ENCODE peak calls at places on chromosomes 13 and 19, in eight cellular contexts. V is K562, A is sigmoid colon, S is A549, X is tibial nerve, I is ovary, R is SK-N-SH, O is stomach. B is an unnamed sample.

GRCh38 chr19:54147676-54148075 is 10.1 kb downstream of the CNOT3 start:
- DNase-seq in V (no peak), A (peak; percentile 84), S (no peak), X (no peak), I (no peak), R (no peak), O (no peak), B (no peak)

GRCh38 chr19:33778089-33778791 is 18.4 kb upstream of the KCTD15 start:
- DNase-seq in V (peak; percentile 87), A (peak; percentile 88), S (peak; percentile 85), X (peak; percentile 47), I (peak; percentile 87), R (peak; percentile 98), O (peak; percentile 88), B (peak; percentile 85)

GRCh38 chr19:38726284-38726673 is 18.0 kb downstream of the CAPN12 start:
- DNase-seq in V (no peak), A (no peak), S (no peak), X (no peak), I (no peak), R (no peak), O (no peak), B (no peak)

GRCh38 chr13:33279898-33280549 is 5.5 kb downstream of the STARD13 start:
- DNase-seq in V (no peak), A (no peak), S (peak; percentile 77), X (no peak), I (no peak), R (no peak), O (no peak), B (no peak)

GRCh38 chr13:40792284-40793051 is 3.1 kb downstream of the SLC25A15 start:
- DNase-seq in V (no peak), A (no peak), S (no peak), X (no peak), I (no peak), R (no peak), O (no peak), B (no peak)

GRCh38 chr13:107531180-107531579 is 684.2 kb downstream of the LIG4 start:
- DNase-seq in V (no peak), A (no peak), S (no peak), X (no peak), I (no peak), R (no peak), O (no peak), B (no peak)

GRCh38 chr19:289651-290538 is 1.3 kb downstream of the PLPP2 start:
- DNase-seq in V (peak; percentile 56), A (no peak), S (peak; percentile 86), X (no peak), I (no peak), R (peak; percentile 27), O (peak; percentile 87), B (peak; percentile 84)

GRCh38 chr13:94860981-94861407 is 148.6 kb upstream of the SOX21 start:
- DNase-seq in V (no peak), A (no peak), S (no peak), X (no peak), I (no peak), R (no peak), O (no peak), B (no peak)

GRCh38 chr13:72431981-72432617 is 295.3 kb downstream of the MZT1 start:
- DNase-seq in V (no peak), A (no peak), S (no peak), X (no peak), I (no peak), R (no peak), O (no peak), B (no peak)

GRCh38 chr13:93388701-93389100 is 162.1 kb downstream of the GPC6 start:
- DNase-seq in V (no peak), A (no peak), S (peak; percentile 25), X (no peak), I (no peak), R (no peak), O (no peak), B (no peak)

GRCh38 chr19:10796653-10797052 is 39.4 kb downstream of the TMED1 start:
- DNase-seq in V (no peak), A (no peak), S (no peak), X (no peak), I (no peak), R (no peak), O (no peak), B (no peak)

GRCh38 chr13:47114030-47114429 is 217.2 kb upstream of the HTR2A start:
- DNase-seq in V (no peak), A (no peak), S (no peak), X (no peak), I (no peak), R (no peak), O (no peak), B (no peak)

GRCh38 chr13:77397636-77398035 is 70.7 kb upstream of the MYCBP2 start:
- DNase-seq in V (no peak), A (no peak), S (no peak), X (no peak), I (no peak), R (no peak), O (no peak), B (no peak)

GRCh38 chr19:14772467-14772866 is 5.9 kb downstream of the ADGRE2 start:
- DNase-seq in V (no peak), A (no peak), S (no peak), X (no peak), I (no peak), R (no peak), O (no peak), B (no peak)

GRCh38 chr19:40594251-40594650 is 6.9 kb upstream of the LTBP4 start:
- DNase-seq in V (no peak), A (no peak), S (no peak), X (no peak), I (no peak), R (peak; percentile 56), O (no peak), B (no peak)

GRCh38 chr13:36323951-36324566 is 22.1 kb downstream of the SPART start:
- DNase-seq in V (no peak), A (no peak), S (peak; percentile 41), X (no peak), I (no peak), R (no peak), O (no peak), B (no peak)

DNA sequence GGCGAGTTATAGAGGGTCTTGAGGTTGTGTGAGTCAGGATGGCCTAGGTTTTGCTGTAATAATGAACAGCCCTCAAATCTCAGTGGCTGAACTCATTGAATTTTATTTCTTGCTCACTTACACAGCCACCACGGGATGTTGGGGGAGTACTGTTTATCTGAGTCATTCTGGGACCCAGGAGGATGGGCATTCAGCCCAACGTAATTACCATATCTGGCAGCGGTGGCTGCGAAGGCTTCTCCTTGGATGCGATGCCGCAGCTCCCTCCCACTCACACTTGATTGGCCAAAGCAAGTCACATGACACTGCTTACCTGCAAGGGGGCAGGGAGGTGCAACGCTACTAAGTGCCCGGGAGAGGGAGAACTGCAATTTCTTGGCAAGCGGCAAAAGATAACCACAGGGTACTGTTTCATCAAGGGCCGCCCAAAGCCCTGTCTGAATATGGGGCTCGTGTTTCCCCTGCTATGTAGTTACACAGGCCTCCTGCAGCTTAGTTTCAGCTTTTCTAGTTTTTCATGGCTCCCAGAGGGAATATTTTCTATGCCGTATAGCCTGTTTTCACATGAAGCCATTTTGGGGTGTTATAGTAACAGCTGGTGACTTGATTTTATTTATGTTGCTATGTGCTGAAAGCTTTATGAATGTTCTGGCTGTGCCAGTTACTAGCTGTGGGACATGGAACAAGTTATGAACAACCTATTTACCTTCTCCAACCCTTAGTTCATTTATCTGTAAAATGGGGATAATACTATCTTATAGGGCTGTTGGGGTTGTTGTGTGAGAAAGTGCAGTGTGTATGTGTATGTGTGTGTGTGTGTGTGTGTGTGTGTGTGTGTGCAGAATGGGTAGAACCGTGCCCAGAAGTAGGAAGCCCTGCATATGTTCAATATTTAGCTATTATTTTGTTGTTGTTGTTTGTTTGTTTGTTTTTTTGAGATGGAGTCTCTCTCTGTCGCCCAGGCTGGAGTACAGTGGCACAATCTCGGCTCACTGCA is 20.1 kb downstream of the ZSWIM9 start:
- DNase-seq in V (peak; percentile 84), A (peak; percentile 29), S (peak; percentile 64), X (no peak), I (no peak), R (no peak), O (peak; percentile 61), B (peak; percentile 26)
- TF ChIP-seq CTCF in V (peak; percentile 57), A (no peak), S (no peak), X (no peak), I (no peak), R (no peak), O (no peak), B (no peak)

GRCh38 chr13:29106651-29107050 is 286.5 kb downstream of the MTUS2 start:
- DNase-seq in V (no peak), A (no peak), S (no peak), X (no peak), I (no peak), R (no peak), O (no peak), B (no peak)
- TF ChIP-seq EP300 in V (no peak), A (no peak), S (no peak), X (no peak), I (no peak), R (no peak), O (no peak), B (no peak)

DNA sequence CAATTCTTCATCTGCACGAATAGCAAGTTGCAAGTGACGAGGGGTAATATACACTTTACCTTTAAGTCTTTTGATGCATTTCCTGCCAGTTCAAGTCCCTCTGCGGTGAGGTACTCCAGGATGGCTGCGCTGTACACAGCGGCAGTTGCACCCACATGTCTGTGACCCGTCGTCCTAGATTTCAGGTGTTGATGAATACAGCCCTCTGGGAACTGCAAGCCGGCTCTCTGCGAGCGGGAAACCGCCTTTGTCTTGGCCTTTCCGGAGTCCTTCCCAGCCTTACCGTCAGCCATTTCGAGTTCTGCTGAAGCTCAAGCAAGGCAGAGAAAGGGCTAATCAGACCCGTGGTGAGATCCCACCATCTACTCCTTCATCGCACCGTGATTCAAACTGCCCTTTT is 14.8 kb downstream of the UBAC2 start:
- DNase-seq in V (no peak), A (no peak), S (no peak), X (no peak), I (no peak), R (no peak), O (no peak), B (no peak)
- H3K4me1 ChIP-seq in V (peaks cover 4% of the 10 kb centered on the region), A (peaks cover 29% of the 10 kb centered on the region), S (peaks cover 6% of the 10 kb centered on the region), X (no peaks in the 10 kb centered on the region), I (peaks cover 9% of the 10 kb centered on the region), R (no peaks in the 10 kb centered on the region), O (peaks cover 54% of the 10 kb centered on the region), B (peaks cover 39% of the 10 kb centered on the region)

GRCh38 chr19:3061214-3062161 is 807 bp downstream of the TLE5 start:
- DNase-seq in V (peak; percentile 79), A (peak; percentile 84), S (no peak), X (no peak), I (peak; percentile 83), R (peak; percentile 86), O (peak; percentile 52), B (peak; percentile 76)
- TF ChIP-seq CTCF in V (peak; percentile 40), A (no peak), S (peak; percentile 24), X (peak; percentile 30), I (peak; percentile 27), R (peak; percentile 44), O (no peak), B (peak; percentile 20)

GRCh38 chr19:32372726-32373613 is 27.6 kb downstream of the ZNF507 start:
- DNase-seq in V (no peak), A (no peak), S (peak; percentile 92), X (no peak), I (no peak), R (no peak), O (no peak), B (no peak)
- TF ChIP-seq EP300 in V (no peak), A (no peak), S (peak; percentile 82), X (no peak), I (no peak), R (no peak), O (no peak), B (no peak)